ENCODE peak calls at places on chromosomes 3 and 15, in ten cellular contexts. C is T-helper 2 cell, G is fibroblast of villous mesenchyme, Z is left ventricle myocardium superior, U is GM23248, I is fibroblast of mammary gland, F is iPS-NIHi11, Q is C1 segment of cervical spinal cord, K is NCI-H1930, T is A673. A is an unnamed sample.

GRCh38 chr3:60886518-60886917 is 364.7 kb downstream of the FHIT start:
- DNase-seq in C (no peak), G (no peak), Z (no peak), U (no peak), I (no peak), F (peak; percentile 34), Q (no peak), K (no peak), T (no peak), A (no peak)

GRCh38 chr15:82808634-82809041 is 790 bp upstream of the WHAMM start:
- DNase-seq in C (no peak), G (no peak), Z (no peak), U (no peak), I (no peak), F (no peak), Q (no peak), K (no peak), T (no peak), A (no peak)

GRCh38 chr3:159787794-159788205 is 200.8 kb upstream of the IL12A start:
- DNase-seq in C (no peak), G (peak; percentile 96), Z (no peak), U (peak; percentile 46), I (peak; percentile 51), F (no peak), Q (no peak), K (no peak), T (no peak), A (peak; percentile 69)

GRCh38 chr3:183460059-183461052 is 31.9 kb upstream of the MCF2L2 start:
- DNase-seq in C (no peak), G (no peak), Z (no peak), U (peak; percentile 43), I (no peak), F (no peak), Q (no peak), K (no peak), T (no peak), A (peak; percentile 19)

GRCh38 chr15:75195122-75195765 is 6.4 kb upstream of the C15orf39 start:
- DNase-seq in C (no peak), G (no peak), Z (peak; percentile 67), U (no peak), I (no peak), F (peak; percentile 89), Q (no peak), K (peak; percentile 39), T (no peak), A (no peak)

GRCh38 chr3:172315401-172316091 is 132.7 kb downstream of the GHSR start:
- DNase-seq in C (no peak), G (peak; percentile 95), Z (no peak), U (peak; percentile 73), I (peak; percentile 85), F (no peak), Q (no peak), K (no peak), T (peak; percentile 52), A (peak; percentile 68)

GRCh38 chr3:133377396-133377795 is 22.5 kb upstream of the BFSP2 start:
- DNase-seq in C (no peak), G (peak; percentile 58), Z (no peak), U (peak; percentile 66), I (peak; percentile 52), F (peak; percentile 55), Q (no peak), K (no peak), T (peak; percentile 61), A (peak; percentile 21)

GRCh38 chr15:72958634-72959033 is 93.6 kb upstream of the NEO1 start:
- DNase-seq in C (no peak), G (no peak), Z (no peak), U (no peak), I (no peak), F (no peak), Q (no peak), K (no peak), T (no peak), A (no peak)

GRCh38 chr3:103963599-103963998 is 1403.1 kb upstream of the ALCAM start:
- DNase-seq in C (no peak), G (no peak), Z (no peak), U (no peak), I (no peak), F (peak; percentile 11), Q (no peak), K (no peak), T (no peak), A (no peak)

GRCh38 chr3:47210863-47211405 is 47.0 kb upstream of the SETD2 start:
- DNase-seq in C (no peak), G (no peak), Z (no peak), U (no peak), I (no peak), F (no peak), Q (no peak), K (no peak), T (no peak), A (no peak)

GRCh38 chr15:89551502-89551901 is 23.8 kb upstream of the TICRR start:
- DNase-seq in C (no peak), G (no peak), Z (no peak), U (peak; percentile 12), I (no peak), F (no peak), Q (no peak), K (no peak), T (no peak), A (no peak)

GRCh38 chr3:18481946-18482548 is 56.9 kb upstream of the SATB1 start:
- DNase-seq in C (no peak), G (no peak), Z (no peak), U (no peak), I (no peak), F (no peak), Q (no peak), K (no peak), T (no peak), A (no peak)

GRCh38 chr15:60674704-60675405 is 195.9 kb upstream of the ICE2 start:
- DNase-seq in C (no peak), G (no peak), Z (no peak), U (peak; percentile 54), I (peak; percentile 23), F (no peak), Q (no peak), K (no peak), T (no peak), A (no peak)

GRCh38 chr3:144229973-144230372 is 258.4 kb downstream of the DIPK2A start:
- DNase-seq in C (no peak), G (no peak), Z (no peak), U (no peak), I (peak; percentile 6), F (no peak), Q (no peak), K (no peak), T (no peak), A (no peak)

GRCh38 chr3:151761581-151761980 is 27.9 kb downstream of the AADACL2 start:
- DNase-seq in C (no peak), G (no peak), Z (no peak), U (no peak), I (no peak), F (no peak), Q (no peak), K (no peak), T (no peak), A (no peak)

GRCh38 chr3:159882784-159883779 is 105.6 kb upstream of the IL12A start:
- DNase-seq in C (no peak), G (peak; percentile 81), Z (peak; percentile 30), U (peak; percentile 43), I (peak; percentile 63), F (no peak), Q (no peak), K (no peak), T (peak; percentile 78), A (no peak)

GRCh38 chr3:160472344-160472743 is 22.8 kb upstream of the TRIM59 start:
- DNase-seq in C (no peak), G (no peak), Z (no peak), U (no peak), I (no peak), F (no peak), Q (no peak), K (no peak), T (no peak), A (peak; percentile 26)

GRCh38 chr3:99248913-99249312 is 347.4 kb upstream of the DCBLD2 start:
- DNase-seq in C (no peak), G (peak; percentile 28), Z (no peak), U (peak; percentile 33), I (peak; percentile 39), F (no peak), Q (no peak), K (no peak), T (no peak), A (no peak)

GRCh38 chr3:186160691-186161243 is 51.9 kb upstream of the ETV5 start:
- DNase-seq in C (no peak), G (peak; percentile 70), Z (no peak), U (no peak), I (no peak), F (no peak), Q (no peak), K (no peak), T (no peak), A (no peak)

GRCh38 chr3:36669763-36670162 is 94.6 kb downstream of the DCLK3 start:
- DNase-seq in C (no peak), G (no peak), Z (no peak), U (no peak), I (no peak), F (no peak), Q (no peak), K (no peak), T (no peak), A (no peak)

GRCh38 chr3:25480811-25481210 is 52.7 kb downstream of the RARB start:
- DNase-seq in C (no peak), G (no peak), Z (no peak), U (no peak), I (no peak), F (no peak), Q (no peak), K (no peak), T (no peak), A (no peak)

GRCh38 chr15:98967096-98967495 is 40.5 kb downstream of the PGPEP1L start:
- DNase-seq in C (no peak), G (no peak), Z (no peak), U (no peak), I (no peak), F (no peak), Q (no peak), K (no peak), T (no peak), A (no peak)

GRCh38 chr15:73146419-73146818 is 94.2 kb downstream of the NEO1 start:
- DNase-seq in C (no peak), G (no peak), Z (no peak), U (no peak), I (no peak), F (no peak), Q (no peak), K (no peak), T (no peak), A (no peak)

GRCh38 chr3:155602307-155602706 is 142.6 kb downstream of the PLCH1 start:
- DNase-seq in C (no peak), G (no peak), Z (no peak), U (no peak), I (no peak), F (no peak), Q (no peak), K (no peak), T (no peak), A (no peak)

GRCh38 chr3:172321035-172321434 is 127.2 kb downstream of the GHSR start:
- DNase-seq in C (no peak), G (peak; percentile 67), Z (no peak), U (peak; percentile 48), I (peak; percentile 75), F (no peak), Q (no peak), K (no peak), T (no peak), A (peak; percentile 49)

A was measured in RPMI7951.